ENCODE peak calls at places on chromosomes 3 and 15, in four cellular contexts. O, I, B and R are unnamed samples.

GRCh38 chr15:79154491-79155182 is 64.1 kb upstream of the RASGRF1 start:
- DNase-seq in B (peak), I (no peak), O (no peak), R (no peak)

GRCh38 chr15:52976050-52976449 is 185.9 kb upstream of the ONECUT1 start:
- DNase-seq in B (no peak), I (no peak), O (no peak), R (no peak)

GRCh38 chr3:61979645-61980430 is 393.5 kb downstream of the FEZF2 start:
- DNase-seq in B (peak), O (peak), I (no peak), R (peak)

GRCh38 chr3:28290863-28291300 is 49.5 kb downstream of the CMC1 start:
- DNase-seq in B (no peak), O (no peak), I (no peak), R (peak)

GRCh38 chr3:13653631-13654279 is 104.8 kb downstream of the FBLN2 start:
- DNase-seq in I (no peak), B (no peak), O (no peak), R (no peak)

GRCh38 chr15:77656294-77656693 is 23.6 kb upstream of the LINGO1 start:
- DNase-seq in O (no peak), B (no peak), I (no peak), R (no peak)

GRCh38 chr3:178090899-178091298 is 445.3 kb upstream of the KCNMB2 start:
- DNase-seq in I (no peak), B (no peak), O (no peak), R (no peak)

GRCh38 chr3:37882711-37883110 is 21.0 kb downstream of the CTDSPL start:
- DNase-seq in I (no peak), O (no peak), B (no peak), R (no peak)

GRCh38 chr3:115148142-115148790 is 1.2 kb upstream of the ZBTB20 start:
- DNase-seq in O (peak), I (no peak), B (peak), R (peak)

GRCh38 chr3:171227828-171228227 is 201.3 kb upstream of the SLC2A2 start:
- DNase-seq in I (no peak), B (no peak), O (no peak), R (no peak)

GRCh38 chr3:132318451-132318850 is 1.2 kb downstream of the ACP3 start:
- DNase-seq in I (no peak), O (peak), B (peak), R (no peak)

GRCh38 chr3:129470861-129471260 is 30.8 kb downstream of the IFT122 start:
- DNase-seq in B (no peak), O (no peak), I (no peak), R (no peak)

GRCh38 chr3:141343824-141344223 is 24.5 kb upstream of the ZBTB38 start:
- DNase-seq in I (no peak), O (no peak), B (no peak), R (no peak)

GRCh38 chr15:59232476-59232875 is 25.8 kb downstream of the LDHAL6B start:
- DNase-seq in O (peak), I (no peak), B (peak), R (peak)

DNA sequence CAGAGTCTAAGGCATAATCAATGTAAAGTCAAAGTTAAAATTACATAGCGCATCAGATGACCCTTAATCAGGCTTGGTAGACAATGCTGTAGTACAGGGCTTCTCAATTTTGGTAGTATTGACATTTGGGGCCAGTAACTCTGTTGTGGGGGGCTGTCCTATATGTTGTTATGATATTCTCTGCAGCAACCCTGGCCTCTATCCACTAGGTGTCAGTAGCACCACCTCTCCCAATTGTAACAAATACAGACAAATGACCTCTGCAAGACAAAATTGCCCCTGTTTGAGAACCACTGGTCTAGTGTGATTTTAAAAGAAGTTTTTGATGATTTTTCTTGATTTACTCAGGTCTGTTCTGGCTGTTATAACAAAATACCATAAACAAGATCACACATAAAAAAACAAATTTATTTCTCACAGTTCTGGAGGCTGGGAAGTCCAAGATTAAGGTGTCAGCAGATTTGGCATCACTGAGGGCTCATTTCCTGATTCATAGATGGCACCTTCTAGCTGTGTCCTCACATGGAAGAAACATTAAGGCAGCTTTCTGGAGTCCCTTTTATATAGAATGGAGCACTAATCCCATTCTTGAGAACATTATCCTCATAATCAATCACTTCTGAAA is 37.6 kb upstream of the SLC9A9 start:
- DNase-seq in I (peak), B (peak), O (peak), R (peak)
- TF ChIP-seq CTCF in I (peak), B (peak), O (peak), R (peak)

DNA sequence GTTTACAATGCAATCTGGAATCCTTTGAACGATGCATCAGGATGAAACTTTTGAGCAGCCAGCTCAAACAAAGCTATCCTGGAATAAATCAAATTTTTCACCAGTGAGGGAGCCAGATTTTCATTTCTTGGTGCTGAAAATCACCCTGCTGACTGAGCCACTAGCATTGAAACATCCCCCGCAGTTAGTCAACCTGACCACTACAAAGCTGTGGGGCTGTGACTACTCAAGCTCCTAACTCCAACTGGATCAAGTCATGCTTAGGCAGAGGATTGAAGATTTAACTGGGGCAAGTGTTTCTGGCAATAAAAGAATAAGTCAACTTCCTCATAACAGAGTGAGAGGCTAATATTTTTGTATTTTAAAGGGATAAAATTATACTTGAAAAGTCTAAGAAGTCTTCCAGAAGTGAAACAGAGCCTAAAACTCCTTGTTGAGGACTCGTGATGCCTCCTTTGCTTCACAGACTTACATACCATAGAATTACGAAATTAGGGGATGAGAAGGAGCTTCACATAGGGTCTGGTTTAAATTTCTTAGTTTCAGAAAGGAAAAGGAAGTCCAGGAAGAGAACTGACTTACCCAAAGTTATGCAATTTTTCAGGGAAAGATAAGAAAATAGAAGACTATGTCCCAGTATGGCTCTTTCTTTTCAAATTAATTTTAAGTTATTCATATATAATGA is 177.8 kb downstream of the SERPINI1 start:
- DNase-seq in B (peak), O (no peak), I (peak), R (peak)
- TF ChIP-seq CTCF in B (peak), O (no peak), I (no peak), R (peak)

GRCh38 chr3:11157406-11157805 is 3.1 kb downstream of the HRH1 start:
- DNase-seq in O (no peak), I (no peak), B (no peak), R (no peak)

GRCh38 chr3:11156026-11156410 is 1.7 kb downstream of the HRH1 start:
- DNase-seq in B (no peak), O (no peak), I (no peak), R (no peak)

GRCh38 chr3:11154036-11154952 is at the start of gene HRH1:
- DNase-seq in O (peak), I (no peak), B (peak), R (no peak)

GRCh38 chr3:11155341-11156025 is 1.2 kb downstream of the HRH1 start:
- DNase-seq in O (peak), B (peak), I (peak), R (peak)

DNA sequence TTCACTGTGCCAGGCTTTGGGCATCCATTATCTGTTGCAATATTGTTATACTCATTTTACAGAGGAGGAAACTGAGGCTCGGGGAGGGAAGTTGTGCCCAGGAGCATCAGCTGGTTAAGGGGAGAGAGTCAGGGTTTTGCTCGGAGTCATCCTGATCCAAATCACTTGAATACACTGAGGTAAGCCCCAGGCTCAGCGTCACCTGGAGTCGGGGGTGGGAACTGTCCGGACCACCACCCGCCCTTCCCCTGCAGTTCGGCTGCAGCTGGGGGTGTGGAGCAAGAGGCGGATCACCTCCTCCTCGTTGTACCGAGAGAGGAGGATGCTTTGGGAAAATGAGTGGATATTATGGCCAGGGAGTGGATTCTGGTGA is 646 bp downstream of the HRH1 start:
- DNase-seq in B (peak), I (no peak), O (no peak), R (no peak)
- TF ChIP-seq CTCF in B (peak), I (no peak), O (no peak), R (peak)

GRCh38 chr15:70636540-70637165 is 126.7 kb downstream of the UACA start:
- DNase-seq in I (peak), B (peak), O (no peak), R (peak)
- TF ChIP-seq CTCF in I (peak), B (peak), O (no peak), R (peak)

DNA sequence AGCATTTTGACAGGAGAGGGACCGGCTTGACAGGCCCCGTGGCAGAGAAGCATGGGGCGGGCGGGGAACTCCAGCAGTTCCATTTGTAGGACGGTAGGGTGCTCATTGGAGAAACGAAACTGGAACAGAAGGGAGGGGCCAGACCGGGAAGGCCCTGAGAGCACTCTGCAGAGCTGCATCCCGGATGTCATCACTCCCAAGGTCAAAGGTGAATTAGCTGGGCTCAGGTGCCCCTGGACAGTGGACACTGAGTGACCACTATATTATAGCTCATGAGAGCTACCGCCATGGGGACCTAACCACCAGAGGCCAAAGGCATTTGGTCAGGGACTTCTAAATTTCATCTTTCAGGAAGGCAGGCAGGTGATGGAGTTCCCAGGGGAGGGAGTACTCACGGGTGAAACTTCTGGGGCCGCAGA is 7.3 kb downstream of the CSRNP1 start:
- DNase-seq in O (no peak), I (no peak), B (no peak), R (peak)
- TF ChIP-seq CTCF in O (no peak), I (no peak), B (no peak), R (peak)

GRCh38 chr15:89127054-89127702 is 38.9 kb downstream of the ABHD2 start:
- DNase-seq in I (no peak), B (no peak), O (no peak), R (no peak)
- TF ChIP-seq CTCF in I (no peak), B (peak), O (no peak), R (peak)